ENCODE peak calls at places on chromosomes 12 and 14, in four cellular contexts. Q is cardiac fibroblast; O is CD4-positive, alpha-beta T cell; N is CD8-positive, alpha-beta T cell. S is an unnamed sample.

GRCh38 chr14:76581592-76581991 is 179.7 kb upstream of the VASH1 start:
- DNase-seq in Q (no peak), O (no peak), N (no peak), S (no peak)

GRCh38 chr12:9707864-9708808 is 24.8 kb downstream of the CLECL1 start:
- DNase-seq in Q (peak; percentile 76), O (peak; percentile 60), N (peak; percentile 47), S (peak; percentile 48)

GRCh38 chr12:130706311-130706710 is 9.8 kb downstream of the RIMBP2 start:
- DNase-seq in Q (no peak), O (no peak), N (no peak), S (no peak)

GRCh38 chr12:56581418-56582145 is 48.5 kb downstream of the BAZ2A start:
- DNase-seq in Q (no peak), O (no peak), N (peak; percentile 13), S (no peak)

GRCh38 chr14:71491925-71492324 is 440.3 kb upstream of the RGS6 start:
- DNase-seq in Q (peak; percentile 74), O (no peak), N (no peak), S (no peak)

GRCh38 chr14:89304972-89305703 is 111.9 kb downstream of the FOXN3 start:
- DNase-seq in Q (peak; percentile 89), O (no peak), N (no peak), S (no peak)

GRCh38 chr12:71870409-71870808 is 30.9 kb downstream of the TBC1D15 start:
- DNase-seq in Q (no peak), O (no peak), N (no peak), S (no peak)

GRCh38 chr14:32709072-32709471 is 229.6 kb upstream of the NPAS3 start:
- DNase-seq in Q (peak; percentile 93), O (no peak), N (no peak), S (no peak)

GRCh38 chr12:123089631-123090353 is 61.1 kb downstream of the PITPNM2 start:
- DNase-seq in Q (peak; percentile 86), O (no peak), N (no peak), S (no peak)

GRCh38 chr12:79512068-79512467 is 178.7 kb downstream of the PAWR start:
- DNase-seq in Q (no peak), O (no peak), N (no peak), S (peak; percentile 8)

GRCh38 chr14:54893151-54893760 is 9.4 kb downstream of the GCH1 start:
- DNase-seq in Q (peak; percentile 69), O (no peak), N (no peak), S (peak; percentile 30)

GRCh38 chr12:104671407-104672095 is 214.8 kb downstream of the CHST11 start:
- DNase-seq in Q (peak; percentile 93), O (no peak), N (peak; percentile 47), S (no peak)

DNA sequence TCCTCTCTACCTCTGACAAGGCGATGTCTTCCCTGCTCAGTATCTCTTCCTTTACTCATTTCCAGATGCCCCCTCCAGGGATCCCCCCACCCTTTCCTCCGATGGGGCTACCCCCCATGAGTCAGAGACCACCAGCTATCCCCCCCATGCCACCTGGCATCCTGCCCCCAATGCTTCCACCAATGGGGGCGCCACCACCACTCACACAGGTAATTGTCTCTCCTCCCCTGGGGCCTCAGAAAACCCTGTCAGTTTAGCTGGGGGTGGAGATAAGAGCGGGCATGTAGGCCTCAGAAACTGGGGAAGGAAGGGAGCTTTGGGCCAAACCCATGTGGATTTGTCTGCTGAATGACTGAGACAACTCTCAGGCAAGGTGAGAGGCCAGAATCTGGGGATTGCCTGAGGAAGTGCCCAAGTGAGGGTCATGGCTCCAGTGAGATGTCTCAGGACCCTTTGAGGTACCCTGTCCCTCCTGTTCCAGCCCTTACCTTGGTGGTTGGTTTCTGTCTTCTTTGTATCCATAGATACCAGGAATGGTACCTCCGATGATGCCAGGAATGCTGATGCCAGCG is 8.1 kb downstream of the PRPF40B start:
- DNase-seq in Q (no peak), O (no peak), N (no peak), S (no peak)
- TF ChIP-seq CTCF in Q (no peak), O (no peak), N (no peak), S (no peak)

DNA sequence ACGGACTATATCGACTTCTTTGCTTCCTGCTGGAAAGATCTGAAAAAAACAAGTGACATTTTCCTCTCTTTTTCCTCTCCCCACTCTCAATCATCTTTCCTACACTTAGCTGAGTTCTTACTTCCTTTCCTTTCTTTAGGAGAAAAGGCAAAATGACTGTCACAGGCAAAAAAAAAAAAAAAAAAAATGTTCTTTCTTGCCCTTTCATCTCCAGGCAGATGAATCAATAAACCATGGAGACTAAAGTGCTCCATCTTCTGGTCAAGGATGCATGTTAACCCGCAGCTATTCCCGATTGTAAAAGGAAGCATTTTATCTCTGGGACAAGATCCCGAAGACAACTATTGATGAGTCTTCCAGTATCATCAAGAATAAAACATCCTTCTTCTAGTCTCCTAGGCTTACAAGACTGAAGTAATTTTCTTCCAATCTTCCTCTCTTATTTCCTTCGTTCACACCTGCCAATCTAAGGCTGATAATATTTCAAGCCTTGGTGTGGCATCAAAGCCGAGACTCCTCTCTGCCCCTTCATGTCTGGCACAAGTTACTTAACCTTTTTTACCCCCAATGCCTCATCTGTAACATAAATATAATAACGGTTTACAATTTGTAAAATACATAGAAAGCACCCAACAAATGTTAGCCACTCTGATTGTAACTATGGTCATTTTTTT is 94.2 kb upstream of the PLEKHG7 start:
- DNase-seq in Q (peak; percentile 67), O (no peak), N (no peak), S (no peak)
- TF ChIP-seq CTCF in Q (peak; percentile 68), O (peak; percentile 46), N (no peak), S (no peak)

GRCh38 chr14:75294649-75295033 is 16.0 kb downstream of the FOS start:
- DNase-seq in Q (peak; percentile 37), O (no peak), N (no peak), S (no peak)
- TF ChIP-seq CTCF in Q (no peak), O (no peak), N (no peak), S (no peak)

DNA sequence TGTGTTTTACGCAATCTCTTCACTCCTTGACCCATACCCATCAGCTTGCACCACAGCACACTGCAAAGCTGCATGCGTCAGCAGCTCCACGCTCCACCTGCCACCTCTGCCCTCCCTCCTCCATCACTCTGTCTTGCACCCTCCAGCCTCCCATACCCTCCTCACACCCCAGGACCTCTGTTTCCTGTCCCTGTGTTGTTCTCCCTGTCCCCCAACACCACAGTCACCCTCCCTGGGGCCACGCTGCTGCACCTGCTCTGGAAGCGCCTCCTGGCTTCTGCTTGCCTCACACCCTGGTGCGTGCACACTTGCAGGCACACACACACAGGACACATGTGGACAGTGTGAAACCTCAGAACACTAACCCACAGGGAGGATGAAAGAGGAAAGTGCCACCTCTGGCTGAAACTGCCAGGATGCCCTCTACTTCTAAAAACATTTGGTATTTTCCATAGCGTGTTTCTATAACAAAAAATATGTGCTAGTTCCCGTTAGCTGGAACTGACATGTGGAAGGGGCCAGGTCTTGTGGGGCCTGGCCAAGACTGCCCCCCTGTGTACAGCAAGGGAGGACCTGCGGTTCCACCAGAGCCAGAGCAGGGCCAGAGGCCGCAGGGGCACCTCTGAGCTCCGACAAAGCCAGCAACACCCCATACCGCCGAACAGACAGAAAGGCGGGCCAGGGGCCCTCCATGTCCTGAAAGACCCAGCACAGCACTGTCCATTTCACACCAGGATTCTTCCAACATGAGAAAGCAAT is 10.0 kb downstream of the BRF1 start:
- DNase-seq in Q (no peak), O (no peak), N (no peak), S (no peak)
- TF ChIP-seq CTCF in Q (no peak), O (no peak), N (no peak), S (no peak)